ENCODE peak calls at places on chromosomes 11 and 22, in five cellular contexts. L is right lobe of liver, A is Peyer's patch, Z is psoas muscle, E is K562. G is an unnamed sample.

GRCh38 chr22:24370426-24370825 is 57.0 kb upstream of the ADORA2A start:
- DNase-seq in L (no peak), A (no peak), Z (no peak), E (no peak), G (no peak)

GRCh38 chr11:123195182-123196059 is at the start of gene CLMP:
- DNase-seq in L (no peak), A (peak), Z (peak), E (no peak), G (no peak)

GRCh38 chr22:22343603-22344276 is 99.2 kb downstream of the VPREB1 start:
- DNase-seq in L (no peak), A (no peak), Z (no peak), E (no peak), G (no peak)

GRCh38 chr11:10080134-10080533 is 213.9 kb downstream of the SBF2 start:
- DNase-seq in L (no peak), A (no peak), Z (no peak), E (no peak), G (no peak)

GRCh38 chr11:128964463-128964930 is 21.8 kb upstream of the TP53AIP1 start:
- DNase-seq in L (no peak), A (no peak), Z (no peak), E (no peak), G (no peak)

GRCh38 chr11:114612686-114613085 is 17.1 kb upstream of the NXPE4 start:
- DNase-seq in L (no peak), A (no peak), Z (no peak), E (no peak), G (no peak)

GRCh38 chr11:11845066-11845465 is 3.3 kb downstream of the USP47 start:
- DNase-seq in L (no peak), A (no peak), Z (no peak), E (peak), G (no peak)

GRCh38 chr11:104275992-104276391 is 112.0 kb upstream of the PDGFD start:
- DNase-seq in L (no peak), A (no peak), Z (no peak), E (no peak), G (no peak)

GRCh38 chr11:101346591-101346990 is 217.0 kb upstream of the PGR start:
- DNase-seq in L (no peak), A (no peak), Z (no peak), E (no peak), G (no peak)

GRCh38 chr11:7449841-7450214 is 35.5 kb upstream of the OLFML1 start:
- DNase-seq in L (no peak), A (no peak), Z (no peak), E (no peak), G (no peak)

GRCh38 chr11:10935015-10935564 is 77.2 kb upstream of the ZBED5 start:
- DNase-seq in L (no peak), A (peak), Z (no peak), E (peak), G (no peak)

GRCh38 chr22:17091851-17092250 is 7.1 kb downstream of the IL17RA start:
- DNase-seq in L (peak), A (peak), Z (no peak), E (no peak), G (no peak)

GRCh38 chr11:95243658-95244057 is 12.7 kb upstream of the SESN3 start:
- DNase-seq in L (no peak), A (no peak), Z (no peak), E (no peak), G (no peak)

GRCh38 chr11:95254139-95254704 is 23.2 kb upstream of the SESN3 start:
- DNase-seq in L (peak), A (peak), Z (peak), E (peak), G (peak)

GRCh38 chr11:95247883-95248282 is 16.9 kb upstream of the SESN3 start:
- DNase-seq in L (no peak), A (no peak), Z (no peak), E (no peak), G (no peak)

GRCh38 chr11:95245038-95245437 is 14.0 kb upstream of the SESN3 start:
- DNase-seq in L (no peak), A (no peak), Z (no peak), E (no peak), G (no peak)

GRCh38 chr11:95248666-95249467 is 17.9 kb upstream of the SESN3 start:
- DNase-seq in L (no peak), A (no peak), Z (no peak), E (no peak), G (no peak)
- H3K27ac ChIP-seq in L (no peak), A (no peak), Z (no peak), E (no peak), G (no peak)

GRCh38 chr22:20510811-20511577 is 3.6 kb downstream of the MED15 start:
- DNase-seq in L (no peak), A (no peak), Z (no peak), E (no peak), G (no peak)

GRCh38 chr22:20506543-20507252 is 712 bp upstream of the MED15 start:
- DNase-seq in L (no peak), A (no peak), Z (no peak), E (no peak), G (no peak)

GRCh38 chr22:20509344-20510047 is 2.1 kb downstream of the MED15 start:
- DNase-seq in L (peak), A (peak), Z (peak), E (peak), G (peak)

GRCh38 chr22:20507253-20508066 is at the start of gene MED15:
- DNase-seq in L (peak), A (peak), Z (peak), E (peak), G (peak)

DNA sequence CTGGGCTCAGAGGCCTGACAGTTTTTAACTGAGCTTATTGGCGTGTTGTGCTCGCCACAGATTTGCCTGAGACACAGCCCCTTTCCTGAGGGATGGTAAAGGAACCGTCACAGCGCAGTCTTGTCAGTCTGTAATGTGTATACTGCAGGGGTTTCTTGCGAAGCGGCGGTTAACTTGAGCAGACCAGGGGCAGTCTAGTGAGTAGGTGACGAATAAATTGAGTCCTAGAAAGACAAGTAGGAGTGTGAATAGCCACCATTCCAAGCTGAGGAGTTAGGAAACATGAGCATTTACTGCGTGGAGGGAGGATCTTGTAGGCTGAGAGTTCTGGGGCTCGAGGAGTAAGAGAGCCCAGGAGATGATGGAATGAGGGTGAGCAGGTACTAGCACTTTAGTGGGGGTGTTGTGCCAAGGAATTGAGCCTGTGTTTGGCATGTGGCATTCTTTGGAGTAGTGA is 1.4 kb downstream of the MED15 start:
- DNase-seq in L (no peak), A (no peak), Z (no peak), E (peak), G (no peak)
- H3K4me3 ChIP-seq in L (peak), A (peak), Z (peak), E (peak), G (peak)

GRCh38 chr11:121446752-121447156 is 5.4 kb upstream of the SORL1 start:
- DNase-seq in L (no peak), A (no peak), Z (no peak), E (no peak), G (no peak)
- TF ChIP-seq CTCF in L (peak), A (no peak), Z (no peak), E (no peak), G (no peak)

GRCh38 chr11:117055449-117055848 is 42.8 kb downstream of the SIK3 start:
- DNase-seq in L (no peak), A (no peak), Z (no peak), E (no peak), G (no peak)

GRCh38 chr11:117057727-117058126 is 40.5 kb downstream of the SIK3 start:
- DNase-seq in L (no peak), A (no peak), Z (no peak), E (no peak), G (no peak)

GRCh38 chr11:117057317-117057716 is 40.9 kb downstream of the SIK3 start:
- DNase-seq in L (no peak), A (no peak), Z (no peak), E (no peak), G (no peak)

GRCh38 chr11:117054382-117054781 is 43.8 kb downstream of the SIK3 start:
- DNase-seq in L (no peak), A (no peak), Z (no peak), E (no peak), G (no peak)

GRCh38 chr11:117052196-117053149 is 45.8 kb downstream of the SIK3 start:
- DNase-seq in L (no peak), A (no peak), Z (no peak), E (no peak), G (no peak)
- H3K27ac ChIP-seq in L (no peak), A (no peak), Z (no peak), E (no peak), G (no peak)

GRCh38 chr11:47979378-47980092 is 824 bp upstream of the PTPRJ start:
- DNase-seq in L (no peak), A (peak), Z (no peak), E (no peak), G (no peak)
- H3K4me3 ChIP-seq in L (peak), A (peak), Z (peak), E (peak), G (peak)